ENCODE peak calls at places on chromosome 1, in eight cellular contexts. One of them, this sample, is unnamed.

GRCh38 chr1:61921435-61921834 is 179.2 kb downstream of the PATJ start:
- DNase-seq in PC-3: peak
- DNase-seq in aorta: no peak
- DNase-seq in CD4-positive, CD25-positive, alpha-beta regulatory T cell: no peak
- DNase-seq in hepatocyte: no peak
- DNase-seq in tibial nerve: no peak
- DNase-seq in IMR-90: no peak
- DNase-seq in right cardiac atrium: no peak
- DNase-seq in this sample: no peak

GRCh38 chr1:109187127-109187526 is 26.6 kb upstream of the SARS1 start:
- DNase-seq in tibial nerve: no peak
- DNase-seq in CD4-positive, CD25-positive, alpha-beta regulatory T cell: no peak
- DNase-seq in IMR-90: no peak
- DNase-seq in right cardiac atrium: no peak
- DNase-seq in hepatocyte: no peak
- DNase-seq in aorta: no peak
- DNase-seq in PC-3: no peak
- DNase-seq in this sample: no peak

GRCh38 chr1:230900984-230901383 is 32.7 kb upstream of the C1orf198 start:
- DNase-seq in right cardiac atrium: no peak
- DNase-seq in IMR-90: no peak
- DNase-seq in CD4-positive, CD25-positive, alpha-beta regulatory T cell: no peak
- DNase-seq in tibial nerve: no peak
- DNase-seq in hepatocyte: no peak
- DNase-seq in PC-3: no peak
- DNase-seq in aorta: no peak
- DNase-seq in this sample: peak

GRCh38 chr1:43379476-43379875 is 10.1 kb downstream of the MED8 start:
- DNase-seq in hepatocyte: no peak
- DNase-seq in IMR-90: no peak
- DNase-seq in aorta: no peak
- DNase-seq in CD4-positive, CD25-positive, alpha-beta regulatory T cell: no peak
- DNase-seq in right cardiac atrium: no peak
- DNase-seq in tibial nerve: no peak
- DNase-seq in PC-3: no peak
- DNase-seq in this sample: no peak

GRCh38 chr1:172559811-172560210 is 26.9 kb downstream of the SUCO start:
- DNase-seq in aorta: no peak
- DNase-seq in tibial nerve: no peak
- DNase-seq in hepatocyte: no peak
- DNase-seq in CD4-positive, CD25-positive, alpha-beta regulatory T cell: no peak
- DNase-seq in IMR-90: no peak
- DNase-seq in right cardiac atrium: no peak
- DNase-seq in PC-3: no peak
- DNase-seq in this sample: no peak

GRCh38 chr1:85447000-85447943 is 17.7 kb downstream of the DDAH1 start:
- DNase-seq in PC-3: no peak
- DNase-seq in right cardiac atrium: no peak
- DNase-seq in hepatocyte: no peak
- DNase-seq in CD4-positive, CD25-positive, alpha-beta regulatory T cell: no peak
- DNase-seq in IMR-90: peak
- DNase-seq in aorta: no peak
- DNase-seq in tibial nerve: no peak
- DNase-seq in this sample: no peak

GRCh38 chr1:168218647-168219046 is 7.2 kb upstream of the SFT2D2 start:
- DNase-seq in IMR-90: no peak
- DNase-seq in right cardiac atrium: no peak
- DNase-seq in aorta: no peak
- DNase-seq in tibial nerve: no peak
- DNase-seq in hepatocyte: no peak
- DNase-seq in CD4-positive, CD25-positive, alpha-beta regulatory T cell: no peak
- DNase-seq in PC-3: no peak
- DNase-seq in this sample: no peak

GRCh38 chr1:157961805-157962762 is 31.4 kb upstream of the KIRREL1 start:
- DNase-seq in aorta: no peak
- DNase-seq in hepatocyte: peak
- DNase-seq in CD4-positive, CD25-positive, alpha-beta regulatory T cell: no peak
- DNase-seq in right cardiac atrium: no peak
- DNase-seq in IMR-90: peak
- DNase-seq in PC-3: peak
- DNase-seq in tibial nerve: no peak
- DNase-seq in this sample: no peak

GRCh38 chr1:47976267-47976666 is 20.9 kb downstream of the TRABD2B start:
- DNase-seq in right cardiac atrium: no peak
- DNase-seq in PC-3: no peak
- DNase-seq in hepatocyte: no peak
- DNase-seq in CD4-positive, CD25-positive, alpha-beta regulatory T cell: no peak
- DNase-seq in IMR-90: no peak
- DNase-seq in aorta: no peak
- DNase-seq in tibial nerve: no peak
- DNase-seq in this sample: no peak
- H3K27ac ChIP-seq in right cardiac atrium: no peak
- H3K27ac ChIP-seq in PC-3: no peak
- H3K27ac ChIP-seq in hepatocyte: no peak
- H3K27ac ChIP-seq in CD4-positive, CD25-positive, alpha-beta regulatory T cell: no peak
- H3K27ac ChIP-seq in IMR-90: no peak
- H3K27ac ChIP-seq in aorta: no peak
- H3K27ac ChIP-seq in tibial nerve: no peak
- H3K27ac ChIP-seq in this sample: no peak

DNA sequence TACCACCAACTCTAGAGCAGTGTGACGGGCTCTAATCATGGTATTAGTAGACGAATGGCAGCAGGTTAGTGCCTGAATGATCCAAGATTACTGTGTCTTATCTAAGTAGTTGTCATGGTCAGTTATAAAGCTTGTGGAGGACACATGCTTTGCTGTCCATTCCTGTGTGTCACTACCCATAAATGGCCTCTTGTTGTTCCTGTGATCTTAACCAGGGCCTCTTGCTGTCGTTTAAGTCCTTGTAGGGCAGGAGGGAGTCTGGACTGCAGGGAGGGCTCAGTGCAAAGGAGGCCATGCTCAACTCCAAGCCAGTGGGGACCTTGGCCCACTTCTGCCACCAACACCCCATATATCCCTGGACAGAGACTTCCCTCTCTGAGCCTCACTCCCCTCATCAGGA is 130.5 kb downstream of the EPHB2 start:
- DNase-seq in right cardiac atrium: no peak
- DNase-seq in IMR-90: no peak
- DNase-seq in aorta: no peak
- DNase-seq in tibial nerve: no peak
- DNase-seq in CD4-positive, CD25-positive, alpha-beta regulatory T cell: no peak
- DNase-seq in PC-3: no peak
- DNase-seq in hepatocyte: no peak
- DNase-seq in this sample: no peak
- H3K27ac ChIP-seq in right cardiac atrium: peak
- H3K27ac ChIP-seq in IMR-90: no peak
- H3K27ac ChIP-seq in aorta: no peak
- H3K27ac ChIP-seq in tibial nerve: no peak
- H3K27ac ChIP-seq in CD4-positive, CD25-positive, alpha-beta regulatory T cell: no peak
- H3K27ac ChIP-seq in PC-3: no peak
- H3K27ac ChIP-seq in hepatocyte: no peak
- H3K27ac ChIP-seq in this sample: no peak

DNA sequence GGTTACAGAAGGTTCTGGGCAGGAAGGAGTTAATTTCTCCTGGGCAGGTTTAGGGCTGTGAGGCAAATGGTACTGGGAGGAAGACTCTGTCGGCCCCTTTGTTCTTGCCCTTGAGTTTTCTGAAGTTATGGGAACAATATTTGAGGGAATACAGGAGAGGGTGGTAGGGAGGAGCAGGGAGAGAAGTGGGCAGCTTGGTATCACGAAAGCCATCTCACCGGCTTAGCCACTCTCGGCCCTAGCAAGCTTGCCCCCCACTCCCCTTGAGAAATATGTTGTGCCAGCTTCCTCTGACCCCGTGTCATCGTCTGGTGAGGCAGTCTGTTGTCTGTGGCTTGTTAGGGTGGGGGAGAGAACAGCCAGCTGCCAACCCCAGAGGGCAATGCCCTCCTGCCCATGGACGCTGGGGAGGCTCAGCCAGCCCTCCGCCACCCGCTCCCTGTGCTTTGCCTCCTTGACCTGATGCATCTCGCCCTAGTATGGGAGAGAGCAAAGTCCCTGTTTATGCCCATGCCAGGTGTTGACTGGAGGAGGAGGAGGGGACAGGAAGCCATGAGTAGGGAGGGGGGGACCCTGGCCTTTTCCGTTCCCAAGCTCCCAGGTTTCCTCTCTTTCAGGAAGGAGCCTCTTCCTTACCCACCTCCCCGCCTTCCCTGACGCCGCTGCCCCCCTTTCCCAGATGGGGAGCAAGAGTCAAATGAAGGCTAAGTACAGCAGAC is 1.2 kb downstream of the EFNA1 start:
- DNase-seq in IMR-90: no peak
- DNase-seq in aorta: no peak
- DNase-seq in tibial nerve: no peak
- DNase-seq in right cardiac atrium: peak
- DNase-seq in hepatocyte: peak
- DNase-seq in CD4-positive, CD25-positive, alpha-beta regulatory T cell: no peak
- DNase-seq in PC-3: peak
- DNase-seq in this sample: peak
- H3K27ac ChIP-seq in IMR-90: no peak
- H3K27ac ChIP-seq in aorta: no peak
- H3K27ac ChIP-seq in tibial nerve: peak
- H3K27ac ChIP-seq in right cardiac atrium: peak
- H3K27ac ChIP-seq in hepatocyte: peak
- H3K27ac ChIP-seq in CD4-positive, CD25-positive, alpha-beta regulatory T cell: no peak
- H3K27ac ChIP-seq in PC-3: peak
- H3K27ac ChIP-seq in this sample: peak

GRCh38 chr1:6300342-6301141 is 39.6 kb upstream of the GPR153 start:
- DNase-seq in aorta: no peak
- DNase-seq in hepatocyte: peak
- DNase-seq in IMR-90: no peak
- DNase-seq in tibial nerve: no peak
- DNase-seq in PC-3: peak
- DNase-seq in CD4-positive, CD25-positive, alpha-beta regulatory T cell: no peak
- DNase-seq in right cardiac atrium: no peak
- DNase-seq in this sample: no peak

GRCh38 chr1:6299557-6300165 is 38.8 kb upstream of the GPR153 start:
- DNase-seq in CD4-positive, CD25-positive, alpha-beta regulatory T cell: no peak
- DNase-seq in hepatocyte: no peak
- DNase-seq in PC-3: no peak
- DNase-seq in right cardiac atrium: no peak
- DNase-seq in IMR-90: no peak
- DNase-seq in tibial nerve: no peak
- DNase-seq in aorta: peak
- DNase-seq in this sample: no peak

GRCh38 chr1:6303397-6304012 is 42.6 kb upstream of the GPR153 start:
- DNase-seq in aorta: no peak
- DNase-seq in CD4-positive, CD25-positive, alpha-beta regulatory T cell: no peak
- DNase-seq in right cardiac atrium: no peak
- DNase-seq in hepatocyte: no peak
- DNase-seq in PC-3: peak
- DNase-seq in tibial nerve: no peak
- DNase-seq in IMR-90: peak
- DNase-seq in this sample: no peak

GRCh38 chr1:6302568-6302967 is 41.7 kb upstream of the GPR153 start:
- DNase-seq in right cardiac atrium: no peak
- DNase-seq in CD4-positive, CD25-positive, alpha-beta regulatory T cell: no peak
- DNase-seq in hepatocyte: no peak
- DNase-seq in IMR-90: no peak
- DNase-seq in PC-3: peak
- DNase-seq in tibial nerve: no peak
- DNase-seq in aorta: no peak
- DNase-seq in this sample: no peak

GRCh38 chr1:6301526-6301925 is 40.6 kb upstream of the GPR153 start:
- DNase-seq in PC-3: peak
- DNase-seq in hepatocyte: no peak
- DNase-seq in IMR-90: peak
- DNase-seq in tibial nerve: no peak
- DNase-seq in aorta: no peak
- DNase-seq in CD4-positive, CD25-positive, alpha-beta regulatory T cell: no peak
- DNase-seq in right cardiac atrium: no peak
- DNase-seq in this sample: no peak
- H3K27ac ChIP-seq in PC-3: peak
- H3K27ac ChIP-seq in hepatocyte: no peak
- H3K27ac ChIP-seq in IMR-90: no peak
- H3K27ac ChIP-seq in tibial nerve: no peak
- H3K27ac ChIP-seq in aorta: no peak
- H3K27ac ChIP-seq in CD4-positive, CD25-positive, alpha-beta regulatory T cell: no peak
- H3K27ac ChIP-seq in right cardiac atrium: no peak
- H3K27ac ChIP-seq in this sample: no peak

GRCh38 chr1:207798847-207799246 is 47.0 kb downstream of the CD46 start:
- DNase-seq in CD4-positive, CD25-positive, alpha-beta regulatory T cell: no peak
- DNase-seq in tibial nerve: no peak
- DNase-seq in PC-3: no peak
- DNase-seq in IMR-90: peak
- DNase-seq in hepatocyte: peak
- DNase-seq in right cardiac atrium: no peak
- DNase-seq in aorta: no peak
- DNase-seq in this sample: no peak
- H3K27ac ChIP-seq in CD4-positive, CD25-positive, alpha-beta regulatory T cell: peak
- H3K27ac ChIP-seq in tibial nerve: no peak
- H3K27ac ChIP-seq in PC-3: no peak
- H3K27ac ChIP-seq in IMR-90: no peak
- H3K27ac ChIP-seq in hepatocyte: no peak
- H3K27ac ChIP-seq in right cardiac atrium: no peak
- H3K27ac ChIP-seq in aorta: no peak
- H3K27ac ChIP-seq in this sample: no peak